ENCODE peak calls at places on chromosomes 12 and 14, in six cellular contexts. One of them, this sample, is unnamed.

GRCh38 chr12:18723752-18724151 is 14.1 kb downstream of the PLCZ1 start:
- ATAC-seq in foreskin keratinocyte: peak; percentile 100
- ATAC-seq in activated naive CD4-positive, alpha-beta T cell treated with anti-CD3 and anti-CD28 coated beads, Interleukin-2, amount 50 U/mL, for 72 hours: no peak
- ATAC-seq in CD4-positive, alpha-beta T cell: no peak
- ATAC-seq in stimulated activated naive CD8-positive, alpha-beta T cell treated with anti-CD3 and anti-CD28 coated beads, Interleukin-15, amount 100 ng/mL, for 72 hours: no peak
- ATAC-seq in activated T-cell treated with anti-CD3 and anti-CD28 coated beads, Interleukin-2, amount 50 U/mL, for 4 hours: no peak
- ATAC-seq in this sample: no peak

GRCh38 chr14:43532825-43533416 is 974.2 kb downstream of the FSCB start:
- ATAC-seq in CD4-positive, alpha-beta T cell: no peak
- ATAC-seq in foreskin keratinocyte: no peak
- ATAC-seq in activated naive CD4-positive, alpha-beta T cell treated with anti-CD3 and anti-CD28 coated beads, Interleukin-2, amount 50 U/mL, for 72 hours: no peak
- ATAC-seq in activated T-cell treated with anti-CD3 and anti-CD28 coated beads, Interleukin-2, amount 50 U/mL, for 4 hours: no peak
- ATAC-seq in stimulated activated naive CD8-positive, alpha-beta T cell treated with anti-CD3 and anti-CD28 coated beads, Interleukin-15, amount 100 ng/mL, for 72 hours: peak; percentile 35
- ATAC-seq in this sample: no peak

GRCh38 chr12:124694846-124695497 is 127.6 kb upstream of the NCOR2 start:
- ATAC-seq in activated T-cell treated with anti-CD3 and anti-CD28 coated beads, Interleukin-2, amount 50 U/mL, for 4 hours: no peak
- ATAC-seq in CD4-positive, alpha-beta T cell: no peak
- ATAC-seq in foreskin keratinocyte: peak; percentile 49
- ATAC-seq in activated naive CD4-positive, alpha-beta T cell treated with anti-CD3 and anti-CD28 coated beads, Interleukin-2, amount 50 U/mL, for 72 hours: peak; percentile 5
- ATAC-seq in stimulated activated naive CD8-positive, alpha-beta T cell treated with anti-CD3 and anti-CD28 coated beads, Interleukin-15, amount 100 ng/mL, for 72 hours: no peak
- ATAC-seq in this sample: no peak

GRCh38 chr14:97138801-97139200 is 341.6 kb downstream of the VRK1 start:
- ATAC-seq in activated naive CD4-positive, alpha-beta T cell treated with anti-CD3 and anti-CD28 coated beads, Interleukin-2, amount 50 U/mL, for 72 hours: no peak
- ATAC-seq in activated T-cell treated with anti-CD3 and anti-CD28 coated beads, Interleukin-2, amount 50 U/mL, for 4 hours: no peak
- ATAC-seq in stimulated activated naive CD8-positive, alpha-beta T cell treated with anti-CD3 and anti-CD28 coated beads, Interleukin-15, amount 100 ng/mL, for 72 hours: no peak
- ATAC-seq in CD4-positive, alpha-beta T cell: no peak
- ATAC-seq in foreskin keratinocyte: no peak
- ATAC-seq in this sample: no peak

GRCh38 chr12:122116707-122117535 is 38.4 kb downstream of the MLXIP start:
- ATAC-seq in activated T-cell treated with anti-CD3 and anti-CD28 coated beads, Interleukin-2, amount 50 U/mL, for 4 hours: no peak
- ATAC-seq in CD4-positive, alpha-beta T cell: no peak
- ATAC-seq in activated naive CD4-positive, alpha-beta T cell treated with anti-CD3 and anti-CD28 coated beads, Interleukin-2, amount 50 U/mL, for 72 hours: peak; percentile 21
- ATAC-seq in foreskin keratinocyte: no peak
- ATAC-seq in stimulated activated naive CD8-positive, alpha-beta T cell treated with anti-CD3 and anti-CD28 coated beads, Interleukin-15, amount 100 ng/mL, for 72 hours: no peak
- ATAC-seq in this sample: no peak

GRCh38 chr12:19893514-19893913 is 454.2 kb downstream of the AEBP2 start:
- ATAC-seq in CD4-positive, alpha-beta T cell: no peak
- ATAC-seq in activated naive CD4-positive, alpha-beta T cell treated with anti-CD3 and anti-CD28 coated beads, Interleukin-2, amount 50 U/mL, for 72 hours: no peak
- ATAC-seq in foreskin keratinocyte: peak; percentile 20
- ATAC-seq in stimulated activated naive CD8-positive, alpha-beta T cell treated with anti-CD3 and anti-CD28 coated beads, Interleukin-15, amount 100 ng/mL, for 72 hours: no peak
- ATAC-seq in activated T-cell treated with anti-CD3 and anti-CD28 coated beads, Interleukin-2, amount 50 U/mL, for 4 hours: no peak
- ATAC-seq in this sample: no peak

GRCh38 chr12:126487581-126487980 is 1422.3 kb downstream of the AACS start:
- ATAC-seq in foreskin keratinocyte: no peak
- ATAC-seq in activated T-cell treated with anti-CD3 and anti-CD28 coated beads, Interleukin-2, amount 50 U/mL, for 4 hours: no peak
- ATAC-seq in CD4-positive, alpha-beta T cell: no peak
- ATAC-seq in stimulated activated naive CD8-positive, alpha-beta T cell treated with anti-CD3 and anti-CD28 coated beads, Interleukin-15, amount 100 ng/mL, for 72 hours: no peak
- ATAC-seq in activated naive CD4-positive, alpha-beta T cell treated with anti-CD3 and anti-CD28 coated beads, Interleukin-2, amount 50 U/mL, for 72 hours: no peak
- ATAC-seq in this sample: no peak

GRCh38 chr12:7060353-7060954 is at the start of gene C1S:
- ATAC-seq in stimulated activated naive CD8-positive, alpha-beta T cell treated with anti-CD3 and anti-CD28 coated beads, Interleukin-15, amount 100 ng/mL, for 72 hours: no peak
- ATAC-seq in activated naive CD4-positive, alpha-beta T cell treated with anti-CD3 and anti-CD28 coated beads, Interleukin-2, amount 50 U/mL, for 72 hours: no peak
- ATAC-seq in activated T-cell treated with anti-CD3 and anti-CD28 coated beads, Interleukin-2, amount 50 U/mL, for 4 hours: no peak
- ATAC-seq in foreskin keratinocyte: peak; percentile 93
- ATAC-seq in CD4-positive, alpha-beta T cell: no peak
- ATAC-seq in this sample: no peak

GRCh38 chr12:87280893-87281292 is 748.3 kb downstream of the C12orf50 start:
- ATAC-seq in activated T-cell treated with anti-CD3 and anti-CD28 coated beads, Interleukin-2, amount 50 U/mL, for 4 hours: no peak
- ATAC-seq in stimulated activated naive CD8-positive, alpha-beta T cell treated with anti-CD3 and anti-CD28 coated beads, Interleukin-15, amount 100 ng/mL, for 72 hours: no peak
- ATAC-seq in CD4-positive, alpha-beta T cell: no peak
- ATAC-seq in foreskin keratinocyte: no peak
- ATAC-seq in activated naive CD4-positive, alpha-beta T cell treated with anti-CD3 and anti-CD28 coated beads, Interleukin-2, amount 50 U/mL, for 72 hours: no peak
- ATAC-seq in this sample: no peak

GRCh38 chr12:96107236-96107635 is 71.8 kb upstream of the LTA4H start:
- ATAC-seq in stimulated activated naive CD8-positive, alpha-beta T cell treated with anti-CD3 and anti-CD28 coated beads, Interleukin-15, amount 100 ng/mL, for 72 hours: no peak
- ATAC-seq in activated T-cell treated with anti-CD3 and anti-CD28 coated beads, Interleukin-2, amount 50 U/mL, for 4 hours: no peak
- ATAC-seq in CD4-positive, alpha-beta T cell: no peak
- ATAC-seq in activated naive CD4-positive, alpha-beta T cell treated with anti-CD3 and anti-CD28 coated beads, Interleukin-2, amount 50 U/mL, for 72 hours: no peak
- ATAC-seq in foreskin keratinocyte: no peak
- ATAC-seq in this sample: no peak

GRCh38 chr14:69666698-69667211 is 55.4 kb downstream of the SUSD6 start:
- ATAC-seq in stimulated activated naive CD8-positive, alpha-beta T cell treated with anti-CD3 and anti-CD28 coated beads, Interleukin-15, amount 100 ng/mL, for 72 hours: no peak
- ATAC-seq in foreskin keratinocyte: no peak
- ATAC-seq in activated T-cell treated with anti-CD3 and anti-CD28 coated beads, Interleukin-2, amount 50 U/mL, for 4 hours: no peak
- ATAC-seq in CD4-positive, alpha-beta T cell: no peak
- ATAC-seq in activated naive CD4-positive, alpha-beta T cell treated with anti-CD3 and anti-CD28 coated beads, Interleukin-2, amount 50 U/mL, for 72 hours: peak; percentile 52
- ATAC-seq in this sample: peak; percentile 55

GRCh38 chr12:44285321-44285720 is 449.4 kb downstream of the TMEM117 start:
- ATAC-seq in CD4-positive, alpha-beta T cell: no peak
- ATAC-seq in activated T-cell treated with anti-CD3 and anti-CD28 coated beads, Interleukin-2, amount 50 U/mL, for 4 hours: no peak
- ATAC-seq in activated naive CD4-positive, alpha-beta T cell treated with anti-CD3 and anti-CD28 coated beads, Interleukin-2, amount 50 U/mL, for 72 hours: no peak
- ATAC-seq in foreskin keratinocyte: no peak
- ATAC-seq in stimulated activated naive CD8-positive, alpha-beta T cell treated with anti-CD3 and anti-CD28 coated beads, Interleukin-15, amount 100 ng/mL, for 72 hours: no peak
- ATAC-seq in this sample: no peak

GRCh38 chr14:50091240-50091914 is 25.0 kb downstream of the VCPKMT start:
- ATAC-seq in activated naive CD4-positive, alpha-beta T cell treated with anti-CD3 and anti-CD28 coated beads, Interleukin-2, amount 50 U/mL, for 72 hours: no peak
- ATAC-seq in foreskin keratinocyte: no peak
- ATAC-seq in activated T-cell treated with anti-CD3 and anti-CD28 coated beads, Interleukin-2, amount 50 U/mL, for 4 hours: no peak
- ATAC-seq in stimulated activated naive CD8-positive, alpha-beta T cell treated with anti-CD3 and anti-CD28 coated beads, Interleukin-15, amount 100 ng/mL, for 72 hours: no peak
- ATAC-seq in CD4-positive, alpha-beta T cell: no peak
- ATAC-seq in this sample: no peak

GRCh38 chr14:20606190-20606901 is 15.2 kb upstream of the RNASE12 start:
- ATAC-seq in CD4-positive, alpha-beta T cell: no peak
- ATAC-seq in stimulated activated naive CD8-positive, alpha-beta T cell treated with anti-CD3 and anti-CD28 coated beads, Interleukin-15, amount 100 ng/mL, for 72 hours: no peak
- ATAC-seq in foreskin keratinocyte: peak; percentile 9
- ATAC-seq in activated naive CD4-positive, alpha-beta T cell treated with anti-CD3 and anti-CD28 coated beads, Interleukin-2, amount 50 U/mL, for 72 hours: no peak
- ATAC-seq in activated T-cell treated with anti-CD3 and anti-CD28 coated beads, Interleukin-2, amount 50 U/mL, for 4 hours: no peak
- ATAC-seq in this sample: no peak

GRCh38 chr12:109449845-109450532 is 27.1 kb downstream of the KCTD10 start:
- ATAC-seq in stimulated activated naive CD8-positive, alpha-beta T cell treated with anti-CD3 and anti-CD28 coated beads, Interleukin-15, amount 100 ng/mL, for 72 hours: no peak
- ATAC-seq in activated naive CD4-positive, alpha-beta T cell treated with anti-CD3 and anti-CD28 coated beads, Interleukin-2, amount 50 U/mL, for 72 hours: no peak
- ATAC-seq in CD4-positive, alpha-beta T cell: no peak
- ATAC-seq in activated T-cell treated with anti-CD3 and anti-CD28 coated beads, Interleukin-2, amount 50 U/mL, for 4 hours: no peak
- ATAC-seq in foreskin keratinocyte: no peak
- ATAC-seq in this sample: no peak

GRCh38 chr12:89376202-89376529 is 23.9 kb upstream of the DUSP6 start:
- ATAC-seq in foreskin keratinocyte: no peak
- ATAC-seq in CD4-positive, alpha-beta T cell: no peak
- ATAC-seq in stimulated activated naive CD8-positive, alpha-beta T cell treated with anti-CD3 and anti-CD28 coated beads, Interleukin-15, amount 100 ng/mL, for 72 hours: peak; percentile 49
- ATAC-seq in activated naive CD4-positive, alpha-beta T cell treated with anti-CD3 and anti-CD28 coated beads, Interleukin-2, amount 50 U/mL, for 72 hours: peak; percentile 6
- ATAC-seq in activated T-cell treated with anti-CD3 and anti-CD28 coated beads, Interleukin-2, amount 50 U/mL, for 4 hours: no peak
- ATAC-seq in this sample: peak; percentile 31

GRCh38 chr12:104177663-104178501 is 37.7 kb upstream of the TXNRD1 start:
- ATAC-seq in activated T-cell treated with anti-CD3 and anti-CD28 coated beads, Interleukin-2, amount 50 U/mL, for 4 hours: no peak
- ATAC-seq in stimulated activated naive CD8-positive, alpha-beta T cell treated with anti-CD3 and anti-CD28 coated beads, Interleukin-15, amount 100 ng/mL, for 72 hours: peak; percentile 85
- ATAC-seq in CD4-positive, alpha-beta T cell: no peak
- ATAC-seq in foreskin keratinocyte: peak; percentile 72
- ATAC-seq in activated naive CD4-positive, alpha-beta T cell treated with anti-CD3 and anti-CD28 coated beads, Interleukin-2, amount 50 U/mL, for 72 hours: no peak
- ATAC-seq in this sample: peak; percentile 80